ENCODE peak calls at places on chromosomes 3 and 15, in four cellular contexts. I is Calu3, U is mammary epithelial cell, F is AG10803. Z is an unnamed sample.

GRCh38 chr3:107943860-107944543 is 146.8 kb downstream of the CD47 start:
- DNase-seq in U (no peak), F (peak; percentile 46), I (no peak), Z (peak; percentile 4)

GRCh38 chr15:25177955-25178801 is 223.4 kb downstream of the SNRPN start:
- DNase-seq in F (no peak), I (no peak), U (no peak), Z (no peak)

GRCh38 chr3:110026421-110026820 is 689.1 kb upstream of the DPPA4 start:
- DNase-seq in I (no peak), F (no peak), U (no peak), Z (no peak)

GRCh38 chr15:83077487-83078230 is 10.6 kb upstream of the BTBD1 start:
- DNase-seq in F (no peak), I (no peak), U (no peak), Z (no peak)

GRCh38 chr15:39969871-39970270 is 36.0 kb downstream of the EIF2AK4 start:
- DNase-seq in F (peak; percentile 84), U (peak; percentile 79), I (peak; percentile 33), Z (peak; percentile 93)

GRCh38 chr3:69739204-69740102 is at the start of gene MITF:
- DNase-seq in U (peak; percentile 90), I (peak; percentile 91), F (peak; percentile 81), Z (peak; percentile 94)

GRCh38 chr3:76370749-76371148 is 585.4 kb upstream of the ZNF717 start:
- DNase-seq in U (no peak), I (no peak), F (no peak), Z (no peak)

GRCh38 chr3:184808021-184808420 is 3.9 kb upstream of the VPS8 start:
- DNase-seq in F (no peak), U (no peak), I (peak; percentile 49), Z (no peak)

GRCh38 chr3:160739079-160739478 is 17.0 kb upstream of the PPM1L start:
- DNase-seq in U (no peak), I (no peak), F (peak; percentile 2), Z (no peak)

Z was measured in fibroblast of villous mesenchyme.